ENCODE peak calls at places on chromosomes 16 and 17, in four cellular contexts. One of them, this sample, is unnamed.

GRCh38 chr17:65638221-65638940 is 76.9 kb upstream of the AXIN2 start:
- DNase-seq in cardiac fibroblast: peak
- DNase-seq in NCI-H1417 treated with DMSO at 0.1 percent for 48 hours: no peak
- DNase-seq in fibroblast of the aortic adventitia: peak
- DNase-seq in this sample: no peak

GRCh38 chr16:82992826-82993225 is 366.1 kb downstream of the CDH13 start:
- DNase-seq in NCI-H1417 treated with DMSO at 0.1 percent for 48 hours: no peak
- DNase-seq in fibroblast of the aortic adventitia: no peak
- DNase-seq in cardiac fibroblast: no peak
- DNase-seq in this sample: no peak

GRCh38 chr16:53094013-53094630 is 39.3 kb downstream of the CHD9 start:
- DNase-seq in cardiac fibroblast: no peak
- DNase-seq in NCI-H1417 treated with DMSO at 0.1 percent for 48 hours: no peak
- DNase-seq in fibroblast of the aortic adventitia: no peak
- DNase-seq in this sample: no peak

GRCh38 chr17:39757931-39758873 is 20.5 kb downstream of the GRB7 start:
- DNase-seq in cardiac fibroblast: no peak
- DNase-seq in NCI-H1417 treated with DMSO at 0.1 percent for 48 hours: no peak
- DNase-seq in fibroblast of the aortic adventitia: no peak
- DNase-seq in this sample: no peak

GRCh38 chr16:28107232-28107631 is 43.7 kb upstream of the GSG1L start:
- DNase-seq in fibroblast of the aortic adventitia: no peak
- DNase-seq in NCI-H1417 treated with DMSO at 0.1 percent for 48 hours: no peak
- DNase-seq in cardiac fibroblast: no peak
- DNase-seq in this sample: no peak

GRCh38 chr16:29147710-29148425 is 163.0 kb downstream of the LAT start:
- DNase-seq in cardiac fibroblast: no peak
- DNase-seq in fibroblast of the aortic adventitia: no peak
- DNase-seq in NCI-H1417 treated with DMSO at 0.1 percent for 48 hours: no peak
- DNase-seq in this sample: no peak

GRCh38 chr17:57551321-57552079 is 193.6 kb downstream of the CCDC182 start:
- DNase-seq in cardiac fibroblast: no peak
- DNase-seq in fibroblast of the aortic adventitia: no peak
- DNase-seq in NCI-H1417 treated with DMSO at 0.1 percent for 48 hours: no peak
- DNase-seq in this sample: no peak

GRCh38 chr17:40086150-40087044 is 14.0 kb downstream of the NR1D1 start:
- DNase-seq in fibroblast of the aortic adventitia: no peak
- DNase-seq in cardiac fibroblast: peak
- DNase-seq in NCI-H1417 treated with DMSO at 0.1 percent for 48 hours: no peak
- DNase-seq in this sample: no peak

GRCh38 chr17:7260151-7260550 is 2.1 kb downstream of the CLDN7 start:
- DNase-seq in NCI-H1417 treated with DMSO at 0.1 percent for 48 hours: no peak
- DNase-seq in cardiac fibroblast: no peak
- DNase-seq in fibroblast of the aortic adventitia: no peak
- DNase-seq in this sample: no peak

GRCh38 chr16:87407511-87408112 is 15.5 kb downstream of the MAP1LC3B start:
- DNase-seq in NCI-H1417 treated with DMSO at 0.1 percent for 48 hours: no peak
- DNase-seq in fibroblast of the aortic adventitia: no peak
- DNase-seq in cardiac fibroblast: peak
- DNase-seq in this sample: no peak

GRCh38 chr17:46841561-46842379 is 9.6 kb upstream of the WNT9B start:
- DNase-seq in fibroblast of the aortic adventitia: no peak
- DNase-seq in cardiac fibroblast: no peak
- DNase-seq in NCI-H1417 treated with DMSO at 0.1 percent for 48 hours: no peak
- DNase-seq in this sample: no peak

GRCh38 chr16:22123759-22124490 is 31.6 kb downstream of the VWA3A start:
- DNase-seq in NCI-H1417 treated with DMSO at 0.1 percent for 48 hours: no peak
- DNase-seq in cardiac fibroblast: no peak
- DNase-seq in fibroblast of the aortic adventitia: no peak
- DNase-seq in this sample: no peak

GRCh38 chr16:69840975-69841374 is 78.8 kb downstream of the WWP2 start:
- DNase-seq in cardiac fibroblast: no peak
- DNase-seq in NCI-H1417 treated with DMSO at 0.1 percent for 48 hours: no peak
- DNase-seq in fibroblast of the aortic adventitia: no peak
- DNase-seq in this sample: no peak